ENCODE peak calls at places on chromosomes 3 and 15, in nine cellular contexts. One of them, this sample, is unnamed.

GRCh38 chr3:126208182-126208581 is 27.8 kb upstream of the ALDH1L1 start:
- DNase-seq in OCI-LY7: no peak
- DNase-seq in GM06990: no peak
- DNase-seq in dorsolateral prefrontal cortex: no peak
- DNase-seq in uterus: no peak
- DNase-seq in GM12865: no peak
- DNase-seq in ovary: no peak
- DNase-seq in body of pancreas: no peak
- DNase-seq in fibroblast of the aortic adventitia: no peak
- DNase-seq in this sample: no peak

GRCh38 chr3:195542691-195543641 is at the start of gene PPP1R2:
- DNase-seq in OCI-LY7: peak
- DNase-seq in GM06990: peak
- DNase-seq in dorsolateral prefrontal cortex: peak
- DNase-seq in uterus: peak
- DNase-seq in GM12865: peak
- DNase-seq in ovary: peak
- DNase-seq in body of pancreas: peak
- DNase-seq in fibroblast of the aortic adventitia: peak
- DNase-seq in this sample: peak

GRCh38 chr3:2514031-2514430 is 415.4 kb downstream of the CNTN4 start:
- DNase-seq in OCI-LY7: no peak
- DNase-seq in GM06990: no peak
- DNase-seq in dorsolateral prefrontal cortex: no peak
- DNase-seq in uterus: no peak
- DNase-seq in GM12865: no peak
- DNase-seq in ovary: no peak
- DNase-seq in body of pancreas: no peak
- DNase-seq in fibroblast of the aortic adventitia: no peak
- DNase-seq in this sample: no peak

GRCh38 chr15:48578965-48579364 is 66.5 kb downstream of the FBN1 start:
- DNase-seq in OCI-LY7: no peak
- DNase-seq in GM06990: no peak
- DNase-seq in dorsolateral prefrontal cortex: no peak
- DNase-seq in uterus: no peak
- DNase-seq in GM12865: no peak
- DNase-seq in ovary: no peak
- DNase-seq in body of pancreas: no peak
- DNase-seq in fibroblast of the aortic adventitia: no peak
- DNase-seq in this sample: no peak

GRCh38 chr3:46504780-46505179 is 7.0 kb downstream of the RTP3 start:
- DNase-seq in OCI-LY7: no peak
- DNase-seq in GM06990: no peak
- DNase-seq in dorsolateral prefrontal cortex: no peak
- DNase-seq in uterus: no peak
- DNase-seq in GM12865: peak
- DNase-seq in ovary: no peak
- DNase-seq in body of pancreas: no peak
- DNase-seq in fibroblast of the aortic adventitia: no peak
- DNase-seq in this sample: peak

GRCh38 chr3:66370179-66370578 is 130.6 kb downstream of the LRIG1 start:
- DNase-seq in OCI-LY7: no peak
- DNase-seq in GM06990: no peak
- DNase-seq in dorsolateral prefrontal cortex: no peak
- DNase-seq in uterus: no peak
- DNase-seq in GM12865: no peak
- DNase-seq in ovary: no peak
- DNase-seq in body of pancreas: peak
- DNase-seq in fibroblast of the aortic adventitia: no peak
- DNase-seq in this sample: no peak

GRCh38 chr3:156483961-156484787 is 70.7 kb downstream of the SSR3 start:
- DNase-seq in OCI-LY7: peak
- DNase-seq in GM06990: peak
- DNase-seq in dorsolateral prefrontal cortex: no peak
- DNase-seq in uterus: no peak
- DNase-seq in GM12865: peak
- DNase-seq in ovary: peak
- DNase-seq in body of pancreas: peak
- DNase-seq in fibroblast of the aortic adventitia: peak
- DNase-seq in this sample: peak

GRCh38 chr3:50275996-50276761 is 2.7 kb upstream of the LSMEM2 start:
- DNase-seq in OCI-LY7: no peak
- DNase-seq in GM06990: no peak
- DNase-seq in dorsolateral prefrontal cortex: no peak
- DNase-seq in uterus: no peak
- DNase-seq in GM12865: no peak
- DNase-seq in ovary: no peak
- DNase-seq in body of pancreas: no peak
- DNase-seq in fibroblast of the aortic adventitia: no peak
- DNase-seq in this sample: no peak

GRCh38 chr15:84961707-84962106 is 19.9 kb upstream of the PDE8A start:
- DNase-seq in OCI-LY7: no peak
- DNase-seq in GM06990: no peak
- DNase-seq in dorsolateral prefrontal cortex: no peak
- DNase-seq in uterus: no peak
- DNase-seq in GM12865: no peak
- DNase-seq in ovary: no peak
- DNase-seq in body of pancreas: no peak
- DNase-seq in fibroblast of the aortic adventitia: no peak
- DNase-seq in this sample: no peak

GRCh38 chr3:46187876-46188275 is 20.2 kb downstream of the CCR1 start:
- DNase-seq in OCI-LY7: no peak
- DNase-seq in GM06990: peak
- DNase-seq in dorsolateral prefrontal cortex: no peak
- DNase-seq in uterus: no peak
- DNase-seq in GM12865: peak
- DNase-seq in ovary: no peak
- DNase-seq in body of pancreas: no peak
- DNase-seq in fibroblast of the aortic adventitia: peak
- DNase-seq in this sample: peak

GRCh38 chr3:48418651-48419050 is 11.2 kb downstream of the PLXNB1 start:
- DNase-seq in OCI-LY7: no peak
- DNase-seq in GM06990: no peak
- DNase-seq in dorsolateral prefrontal cortex: no peak
- DNase-seq in uterus: no peak
- DNase-seq in GM12865: no peak
- DNase-seq in ovary: no peak
- DNase-seq in body of pancreas: no peak
- DNase-seq in fibroblast of the aortic adventitia: no peak
- DNase-seq in this sample: no peak

GRCh38 chr3:49602877-49603411 is 48.7 kb downstream of the BSN start:
- DNase-seq in OCI-LY7: no peak
- DNase-seq in GM06990: no peak
- DNase-seq in dorsolateral prefrontal cortex: no peak
- DNase-seq in uterus: no peak
- DNase-seq in GM12865: peak
- DNase-seq in ovary: no peak
- DNase-seq in body of pancreas: no peak
- DNase-seq in fibroblast of the aortic adventitia: no peak
- DNase-seq in this sample: no peak

GRCh38 chr15:68464451-68465090 is 32.6 kb upstream of the ITGA11 start:
- DNase-seq in OCI-LY7: no peak
- DNase-seq in GM06990: no peak
- DNase-seq in dorsolateral prefrontal cortex: no peak
- DNase-seq in uterus: no peak
- DNase-seq in GM12865: no peak
- DNase-seq in ovary: no peak
- DNase-seq in body of pancreas: no peak
- DNase-seq in fibroblast of the aortic adventitia: peak
- DNase-seq in this sample: no peak

GRCh38 chr15:41494922-41495735 is 1.5 kb downstream of the ITPKA start:
- DNase-seq in OCI-LY7: peak
- DNase-seq in GM06990: peak
- DNase-seq in dorsolateral prefrontal cortex: no peak
- DNase-seq in uterus: no peak
- DNase-seq in GM12865: peak
- DNase-seq in ovary: no peak
- DNase-seq in body of pancreas: no peak
- DNase-seq in fibroblast of the aortic adventitia: no peak
- DNase-seq in this sample: no peak

GRCh38 chr3:50154476-50154839 is 666 bp upstream of the SEMA3F start:
- DNase-seq in OCI-LY7: no peak
- DNase-seq in GM06990: no peak
- DNase-seq in dorsolateral prefrontal cortex: no peak
- DNase-seq in uterus: no peak
- DNase-seq in GM12865: peak
- DNase-seq in ovary: no peak
- DNase-seq in body of pancreas: no peak
- DNase-seq in fibroblast of the aortic adventitia: no peak
- DNase-seq in this sample: no peak

GRCh38 chr3:127276995-127277394 is 10.9 kb downstream of the PRR20G start:
- DNase-seq in OCI-LY7: no peak
- DNase-seq in GM06990: no peak
- DNase-seq in dorsolateral prefrontal cortex: no peak
- DNase-seq in uterus: no peak
- DNase-seq in GM12865: no peak
- DNase-seq in ovary: no peak
- DNase-seq in body of pancreas: no peak
- DNase-seq in fibroblast of the aortic adventitia: no peak
- DNase-seq in this sample: no peak

GRCh38 chr3:128736598-128736997 is 10.6 kb downstream of the RAB7A start:
- DNase-seq in OCI-LY7: no peak
- DNase-seq in GM06990: no peak
- DNase-seq in dorsolateral prefrontal cortex: no peak
- DNase-seq in uterus: no peak
- DNase-seq in GM12865: no peak
- DNase-seq in ovary: no peak
- DNase-seq in body of pancreas: no peak
- DNase-seq in fibroblast of the aortic adventitia: peak
- DNase-seq in this sample: no peak

GRCh38 chr15:72680931-72681330 is 5.1 kb downstream of the HIGD2B start:
- DNase-seq in OCI-LY7: no peak
- DNase-seq in GM06990: no peak
- DNase-seq in dorsolateral prefrontal cortex: no peak
- DNase-seq in uterus: no peak
- DNase-seq in GM12865: no peak
- DNase-seq in ovary: no peak
- DNase-seq in body of pancreas: no peak
- DNase-seq in fibroblast of the aortic adventitia: no peak
- DNase-seq in this sample: no peak

GRCh38 chr3:113124256-113124830 is 87.0 kb upstream of the BOC start:
- DNase-seq in OCI-LY7: no peak
- DNase-seq in GM06990: peak
- DNase-seq in dorsolateral prefrontal cortex: no peak
- DNase-seq in uterus: no peak
- DNase-seq in GM12865: no peak
- DNase-seq in ovary: no peak
- DNase-seq in body of pancreas: no peak
- DNase-seq in fibroblast of the aortic adventitia: no peak
- DNase-seq in this sample: no peak

GRCh38 chr3:58137306-58137705 is 73.5 kb downstream of the DNASE1L3 start:
- DNase-seq in OCI-LY7: no peak
- DNase-seq in GM06990: no peak
- DNase-seq in dorsolateral prefrontal cortex: no peak
- DNase-seq in uterus: no peak
- DNase-seq in GM12865: no peak
- DNase-seq in ovary: no peak
- DNase-seq in body of pancreas: no peak
- DNase-seq in fibroblast of the aortic adventitia: no peak
- DNase-seq in this sample: no peak
- TF ChIP-seq CTCF in OCI-LY7: no peak
- TF ChIP-seq CTCF in GM06990: no peak
- TF ChIP-seq CTCF in dorsolateral prefrontal cortex: no peak
- TF ChIP-seq CTCF in uterus: no peak
- TF ChIP-seq CTCF in GM12865: no peak
- TF ChIP-seq CTCF in ovary: no peak
- TF ChIP-seq CTCF in body of pancreas: no peak
- TF ChIP-seq CTCF in fibroblast of the aortic adventitia: no peak
- TF ChIP-seq CTCF in this sample: no peak

DNA sequence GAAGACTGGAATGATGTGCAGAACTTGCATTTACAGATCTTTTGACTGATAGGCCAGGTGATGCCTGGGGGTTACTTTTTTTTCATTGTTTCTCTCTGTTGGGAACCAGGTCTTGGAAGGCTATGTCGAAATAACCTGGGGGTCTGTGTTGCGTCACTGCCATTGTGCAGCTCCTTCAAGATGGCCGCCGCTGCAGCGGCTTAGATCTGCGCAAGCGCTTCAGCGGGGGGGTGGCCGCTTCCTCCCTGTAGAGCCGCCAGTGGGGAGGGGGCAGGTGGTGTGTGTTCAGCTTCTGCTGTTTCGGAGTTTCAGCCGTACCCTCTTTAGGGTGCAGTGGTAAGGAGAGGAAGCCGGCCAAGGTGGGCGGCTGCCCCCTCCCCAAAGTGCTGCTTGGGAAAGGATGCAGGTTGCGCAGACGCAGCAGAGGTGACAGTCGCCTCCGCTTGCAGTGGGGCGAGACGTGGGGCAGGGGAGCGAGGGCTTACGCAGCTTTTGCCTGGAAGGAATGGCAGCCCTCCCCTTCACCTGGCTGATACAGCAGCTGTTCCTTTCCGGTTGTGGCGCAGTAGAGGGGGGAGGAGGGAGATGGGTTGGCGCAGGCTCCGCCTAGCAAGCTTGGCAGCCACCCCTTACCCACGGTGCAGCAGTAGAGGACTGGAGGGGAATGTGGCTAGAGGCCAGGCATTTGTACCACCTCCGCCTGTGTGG is 1.5 kb downstream of the SNRPN start:
- DNase-seq in OCI-LY7: no peak
- DNase-seq in GM06990: peak
- DNase-seq in dorsolateral prefrontal cortex: peak
- DNase-seq in uterus: peak
- DNase-seq in GM12865: peak
- DNase-seq in ovary: peak
- DNase-seq in body of pancreas: peak
- DNase-seq in fibroblast of the aortic adventitia: peak
- DNase-seq in this sample: peak
- H3K4me3 ChIP-seq in OCI-LY7: no peak
- H3K4me3 ChIP-seq in GM06990: peak
- H3K4me3 ChIP-seq in dorsolateral prefrontal cortex: peak
- H3K4me3 ChIP-seq in uterus: peak
- H3K4me3 ChIP-seq in GM12865: peak
- H3K4me3 ChIP-seq in ovary: peak
- H3K4me3 ChIP-seq in body of pancreas: peak
- H3K4me3 ChIP-seq in fibroblast of the aortic adventitia: peak
- H3K4me3 ChIP-seq in this sample: peak

GRCh38 chr15:49832421-49832980 is 211.7 kb downstream of the DTWD1 start:
- DNase-seq in OCI-LY7: peak
- DNase-seq in GM06990: no peak
- DNase-seq in dorsolateral prefrontal cortex: no peak
- DNase-seq in uterus: no peak
- DNase-seq in GM12865: peak
- DNase-seq in ovary: no peak
- DNase-seq in body of pancreas: peak
- DNase-seq in fibroblast of the aortic adventitia: no peak
- DNase-seq in this sample: no peak
- TF ChIP-seq CTCF in OCI-LY7: peak
- TF ChIP-seq CTCF in GM06990: peak
- TF ChIP-seq CTCF in dorsolateral prefrontal cortex: no peak
- TF ChIP-seq CTCF in uterus: no peak
- TF ChIP-seq CTCF in GM12865: peak
- TF ChIP-seq CTCF in ovary: no peak
- TF ChIP-seq CTCF in body of pancreas: peak
- TF ChIP-seq CTCF in fibroblast of the aortic adventitia: peak
- TF ChIP-seq CTCF in this sample: peak

DNA sequence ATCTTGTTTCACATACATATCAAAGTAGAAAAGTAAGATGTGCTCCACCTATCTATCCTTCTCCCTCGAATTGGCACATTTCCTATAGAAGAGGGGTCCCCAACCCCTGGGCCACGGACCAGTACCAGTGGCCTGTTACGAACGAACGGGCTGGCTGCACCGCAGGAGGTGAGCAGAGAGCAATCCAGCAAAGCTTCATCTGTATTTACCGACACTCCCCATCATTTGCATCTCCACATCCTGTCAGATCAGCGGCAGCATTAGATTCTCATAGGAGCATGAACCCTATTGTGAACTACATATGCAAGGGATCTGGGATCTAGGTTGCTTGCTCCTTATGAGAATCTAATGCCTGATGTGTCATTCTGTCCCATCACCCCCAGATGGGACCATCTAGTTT is 94.9 kb upstream of the CGNL1 start:
- DNase-seq in OCI-LY7: peak
- DNase-seq in GM06990: no peak
- DNase-seq in dorsolateral prefrontal cortex: no peak
- DNase-seq in uterus: no peak
- DNase-seq in GM12865: peak
- DNase-seq in ovary: no peak
- DNase-seq in body of pancreas: no peak
- DNase-seq in fibroblast of the aortic adventitia: no peak
- DNase-seq in this sample: no peak
- H3K4me3 ChIP-seq in OCI-LY7: no peak
- H3K4me3 ChIP-seq in GM06990: no peak
- H3K4me3 ChIP-seq in dorsolateral prefrontal cortex: no peak
- H3K4me3 ChIP-seq in uterus: no peak
- H3K4me3 ChIP-seq in GM12865: no peak
- H3K4me3 ChIP-seq in ovary: no peak
- H3K4me3 ChIP-seq in body of pancreas: no peak
- H3K4me3 ChIP-seq in fibroblast of the aortic adventitia: no peak
- H3K4me3 ChIP-seq in this sample: no peak